ENCODE peak calls at places on chromosomes 16 and 17, in five cellular contexts. L is activated T-cell treated with anti-CD3 and anti-CD28 coated beads for 1 hour, R is NCI-H460, E is lung microvascular endothelial cell, J is adrenal gland. B is an unnamed sample.

GRCh38 chr16:27823438-27823820 is 240.1 kb downstream of the GSG1L start:
- DNase-seq in L (no peak), R (no peak), E (no peak), J (no peak), B (no peak)

GRCh38 chr17:83125515-83126274 is 46.3 kb downstream of the METRNL start:
- DNase-seq in L (no peak), R (no peak), E (no peak), J (peak; percentile 49), B (peak; percentile 72)

GRCh38 chr16:998615-999014 is 17.0 kb downstream of the SOX8 start:
- DNase-seq in L (no peak), R (no peak), E (no peak), J (no peak), B (no peak)

GRCh38 chr17:68378202-68379149 is 78.8 kb downstream of the WIPI1 start:
- DNase-seq in L (no peak), R (peak; percentile 96), E (peak; percentile 99), J (peak; percentile 97), B (peak; percentile 97)

GRCh38 chr17:40095944-40096791 is 4.2 kb downstream of the NR1D1 start:
- DNase-seq in L (peak; percentile 56), R (no peak), E (peak; percentile 81), J (peak; percentile 75), B (peak; percentile 76)

GRCh38 chr17:27882162-27882840 is 10.9 kb downstream of the LYRM9 start:
- DNase-seq in L (no peak), R (no peak), E (no peak), J (no peak), B (peak; percentile 47)

GRCh38 chr16:77359065-77359502 is 75.8 kb downstream of the ADAMTS18 start:
- DNase-seq in L (no peak), R (no peak), E (peak; percentile 57), J (no peak), B (no peak)

GRCh38 chr17:1755252-1755992 is 6.4 kb upstream of the SERPINF1 start:
- DNase-seq in L (no peak), R (no peak), E (no peak), J (no peak), B (no peak)